ENCODE peak calls at places on chromosomes 13 and 19, in four cellular contexts. A is neuronal stem cell, G is H9, E is mesenchymal stem cell. C is an unnamed sample.

GRCh38 chr13:105969761-105970160 is 565.7 kb downstream of the EFNB2 start:
- DNase-seq in A (no peak), G (no peak), E (peak), C (peak)

GRCh38 chr13:98055623-98056022 is 87.3 kb upstream of the FARP1 start:
- DNase-seq in A (no peak), G (no peak), E (no peak), C (no peak)

GRCh38 chr19:51570962-51571575 is at the start of gene ZNF175:
- DNase-seq in A (peak), G (peak), E (peak), C (peak)

GRCh38 chr13:110520431-110521295 is 40.9 kb downstream of the RAB20 start:
- DNase-seq in A (no peak), G (no peak), E (peak), C (peak)

GRCh38 chr13:112444001-112444311 is 67.8 kb downstream of the SPACA7 start:
- DNase-seq in A (peak), G (peak), E (peak), C (peak)

GRCh38 chr13:111210945-111211469 is 95.9 kb downstream of the ARHGEF7 start:
- DNase-seq in A (no peak), G (no peak), E (peak), C (peak)

GRCh38 chr19:41264581-41265375 is 606 bp downstream of the HNRNPUL1 start:
- DNase-seq in A (no peak), G (peak), E (peak), C (peak)

GRCh38 chr13:31072041-31072440 is 89.7 kb downstream of the HSPH1 start:
- DNase-seq in A (no peak), G (no peak), E (peak), C (no peak)

GRCh38 chr13:43662976-43663375 is 123.8 kb downstream of the ENOX1 start:
- DNase-seq in A (no peak), G (no peak), E (no peak), C (no peak)

GRCh38 chr13:65789815-65790214 is 1440.3 kb downstream of the PCDH9 start:
- DNase-seq in A (no peak), G (no peak), E (peak), C (no peak)

GRCh38 chr19:49224856-49225255 is 67.3 kb downstream of the TRPM4 start:
- DNase-seq in A (peak), G (peak), E (peak), C (peak)

GRCh38 chr13:113470073-113470472 is 16.8 kb upstream of the ADPRHL1 start:
- DNase-seq in A (no peak), G (no peak), E (no peak), C (no peak)

GRCh38 chr13:36919833-36920611 is at the start of gene SMAD9:
- DNase-seq in A (peak), G (peak), E (peak), C (peak)

GRCh38 chr13:33751151-33751550 is 66.8 kb upstream of the RFC3 start:
- DNase-seq in A (no peak), G (no peak), E (peak), C (peak)

GRCh38 chr13:105202384-105202783 is 1333.1 kb downstream of the EFNB2 start:
- DNase-seq in A (peak), G (no peak), E (peak), C (peak)

GRCh38 chr13:79246575-79246949 is 159.5 kb downstream of the RBM26 start:
- DNase-seq in A (no peak), G (no peak), E (no peak), C (no peak)

GRCh38 chr13:79241697-79242096 is 164.4 kb downstream of the RBM26 start:
- DNase-seq in A (no peak), G (no peak), E (no peak), C (no peak)

GRCh38 chr13:79245937-79246574 is 160.0 kb downstream of the RBM26 start:
- DNase-seq in A (no peak), G (no peak), E (no peak), C (no peak)
- H3K23ac ChIP-seq in A (no peak), G (no peak), E (no peak), C (no peak)

DNA sequence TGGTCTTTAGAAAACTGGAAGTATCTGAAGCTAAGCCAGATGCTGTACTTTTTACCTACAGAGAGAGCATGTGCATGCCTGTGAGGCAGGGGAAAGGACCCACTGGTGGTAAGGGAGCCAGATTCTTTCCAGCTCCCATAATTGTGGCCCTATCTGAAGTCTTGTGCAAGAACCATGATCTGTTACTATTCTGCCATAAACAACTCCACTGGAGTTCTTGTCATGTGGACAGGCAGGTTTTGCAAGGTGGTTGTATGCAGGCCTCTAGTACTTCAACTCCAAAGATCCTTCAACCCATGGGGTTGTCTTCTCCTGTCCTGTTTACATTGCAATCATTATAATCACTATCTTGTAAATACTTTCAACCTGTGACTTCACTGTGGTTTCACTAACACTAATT is 14.1 kb downstream of the PROSER1 start:
- DNase-seq in A (no peak), G (no peak), E (peak), C (peak)
- H2BK12ac ChIP-seq in A (no peak), G (peak), E (no peak), C (no peak)

GRCh38 chr13:95195146-95195545 is 106.1 kb downstream of the ABCC4 start:
- DNase-seq in A (no peak), G (no peak), E (no peak), C (no peak)
- H3K23ac ChIP-seq in A (no peak), G (no peak), E (peak), C (no peak)

DNA sequence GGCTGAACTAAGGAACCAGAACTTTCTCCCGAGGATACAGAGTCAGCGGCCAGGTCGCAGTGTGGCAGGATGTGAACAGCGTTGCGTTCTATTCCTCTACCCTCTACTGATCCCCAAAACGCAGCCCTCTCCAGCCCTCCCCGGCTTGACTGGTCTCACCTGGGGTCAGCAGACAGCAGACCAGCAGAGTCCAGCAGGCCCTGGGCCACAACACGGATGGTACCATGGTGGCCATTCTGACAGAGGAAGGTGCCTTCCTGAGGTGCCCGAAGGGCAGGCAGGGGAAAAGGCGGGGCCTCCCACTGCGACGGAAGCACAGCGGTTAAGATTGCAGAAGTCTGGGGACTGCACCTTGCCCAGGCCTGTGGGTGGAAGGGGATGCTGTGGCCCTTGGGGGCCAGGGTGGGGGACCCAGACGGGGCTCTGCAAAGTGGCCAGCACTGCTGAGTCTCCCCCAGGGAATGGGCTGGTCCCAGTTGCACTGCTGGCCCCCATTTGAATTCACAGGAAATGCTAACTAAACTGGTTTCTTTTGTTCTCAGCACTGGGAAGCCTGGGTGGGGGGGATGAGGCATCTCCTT is at the start of gene ICAM3:
- DNase-seq in A (no peak), G (peak), E (no peak), C (no peak)
- H2BK12ac ChIP-seq in A (peak), G (no peak), E (no peak), C (no peak)